ENCODE peak calls at places on chromosomes 11 and 22, in four cellular contexts. P is lower leg skin, H is neural crest cell, G is A673. S is an unnamed sample.

GRCh38 chr11:7657306-7658025 is 15.8 kb downstream of the CYB5R2 start:
- DNase-seq in P (peak; percentile 76), G (peak; percentile 59), H (no peak), S (peak; percentile 71)

GRCh38 chr11:133906746-133907145 is 50.0 kb downstream of the IGSF9B start:
- DNase-seq in G (no peak), H (no peak), P (no peak), S (no peak)

GRCh38 chr11:111105566-111105965 is 140.0 kb upstream of the POU2AF2 start:
- DNase-seq in P (no peak), G (no peak), H (no peak), S (no peak)

GRCh38 chr11:45848654-45849081 is 1.4 kb downstream of the CRY2 start:
- DNase-seq in G (no peak), H (no peak), P (no peak), S (no peak)

GRCh38 chr11:68934666-68935065 is 31.0 kb downstream of the IGHMBP2 start:
- DNase-seq in H (no peak), G (no peak), P (no peak), S (no peak)

GRCh38 chr22:19109198-19110063 is 12.8 kb downstream of the DGCR2 start:
- DNase-seq in G (peak; percentile 30), P (peak; percentile 58), H (no peak), S (no peak)

GRCh38 chr11:77074205-77074604 is 7.4 kb downstream of the CAPN5 start:
- DNase-seq in P (no peak), H (no peak), G (no peak), S (no peak)

GRCh38 chr11:44224867-44225501 is 85.0 kb downstream of the ALX4 start:
- DNase-seq in G (no peak), P (no peak), H (no peak), S (no peak)

GRCh38 chr22:42872821-42873220 is 15.7 kb upstream of the ARFGAP3 start:
- DNase-seq in G (no peak), H (no peak), P (no peak), S (no peak)

GRCh38 chr22:23910496-23911190 is 16.5 kb downstream of the MIF start:
- DNase-seq in G (no peak), H (no peak), P (no peak), S (no peak)

GRCh38 chr22:50207383-50208031 is 6.7 kb downstream of the SELENOO start:
- DNase-seq in H (no peak), P (no peak), G (no peak), S (no peak)

GRCh38 chr11:7569044-7569443 is 55.2 kb downstream of the PPFIBP2 start:
- DNase-seq in P (no peak), H (no peak), G (no peak), S (no peak)

GRCh38 chr22:27554106-27554814 is 247.3 kb downstream of the MN1 start:
- DNase-seq in G (peak; percentile 94), P (peak; percentile 22), H (no peak), S (no peak)

GRCh38 chr11:73259406-73260126 is 12.6 kb upstream of the P2RY6 start:
- DNase-seq in G (no peak), P (no peak), H (no peak), S (no peak)

GRCh38 chr11:75320643-75321042 is 30.8 kb downstream of the ARRB1 start:
- DNase-seq in H (no peak), G (no peak), P (no peak), S (no peak)

GRCh38 chr22:50084570-50084969 is 656 bp downstream of the MLC1 start:
- DNase-seq in G (no peak), P (no peak), H (no peak), S (no peak)

GRCh38 chr11:109480251-109480650 is 58.3 kb downstream of the C11orf87 start:
- DNase-seq in G (no peak), P (no peak), H (no peak), S (no peak)

GRCh38 chr22:27534720-27535125 is 266.8 kb downstream of the MN1 start:
- DNase-seq in P (no peak), H (no peak), G (no peak), S (no peak)

GRCh38 chr22:49956418-49956770 is 4.2 kb upstream of the PIM3 start:
- DNase-seq in G (no peak), H (no peak), P (no peak), S (no peak)

GRCh38 chr11:1733716-1734351 is 16.6 kb downstream of the IFITM10 start:
- DNase-seq in G (no peak), P (no peak), H (no peak), S (no peak)

GRCh38 chr11:24496371-24496727 is 504 bp upstream of the LUZP2 start:
- DNase-seq in P (no peak), H (peak; percentile 1), G (no peak), S (no peak)

GRCh38 chr22:37284807-37285355 is 2.6 kb downstream of the CYTH4 start:
- DNase-seq in G (no peak), P (peak; percentile 56), H (no peak), S (no peak)

GRCh38 chr22:16609548-16610261 is 17.1 kb upstream of the CCT8L2 start:
- DNase-seq in G (no peak), H (no peak), P (no peak), S (no peak)

GRCh38 chr11:70203749-70204465 is 811 bp downstream of the FADD start:
- DNase-seq in H (peak; percentile 26), G (peak; percentile 89), P (peak; percentile 72), S (peak; percentile 26)

GRCh38 chr11:113685650-113686349 is 20.3 kb downstream of the TMPRSS5 start:
- DNase-seq in G (no peak), P (no peak), H (no peak), S (no peak)

GRCh38 chr11:125745979-125746378 is at the start of gene PATE1:
- DNase-seq in P (no peak), G (no peak), H (no peak), S (no peak)

GRCh38 chr11:125756050-125756449 is 10.0 kb downstream of the PATE1 start:
- DNase-seq in G (no peak), H (no peak), P (no peak), S (no peak)

DNA sequence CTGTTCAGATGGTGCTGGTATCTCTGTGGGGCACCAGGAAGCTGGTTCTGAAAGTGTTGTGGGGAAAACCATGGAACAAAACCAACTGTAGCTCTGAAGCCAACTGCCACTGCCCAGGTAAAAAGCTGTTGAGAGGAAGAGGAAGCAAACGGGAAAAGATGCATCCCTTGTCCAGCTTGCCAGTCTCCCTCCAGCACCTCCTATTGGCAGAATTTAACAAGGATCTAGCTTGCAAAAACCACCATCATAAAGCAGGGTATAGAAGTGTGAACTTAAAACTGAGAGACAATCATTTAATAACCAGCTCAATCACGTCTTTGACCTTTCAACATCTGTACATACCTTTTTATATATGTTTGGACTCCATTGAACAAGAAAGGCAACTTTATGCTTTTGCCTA is 4.5 kb downstream of the PATE1 start:
- DNase-seq in H (no peak), G (no peak), P (no peak), S (no peak)
- TF ChIP-seq CTCF in H (no peak), G (peak; percentile 42), P (no peak), S (peak; percentile 33)

GRCh38 chr22:22168941-22169867 is 75.4 kb upstream of the VPREB1 start:
- DNase-seq in P (no peak), G (no peak), H (no peak), S (no peak)

GRCh38 chr22:22167791-22168189 is 76.8 kb upstream of the VPREB1 start:
- DNase-seq in H (no peak), G (no peak), P (no peak), S (no peak)

GRCh38 chr22:22169923-22170322 is 74.7 kb upstream of the VPREB1 start:
- DNase-seq in H (no peak), P (no peak), G (no peak), S (no peak)

GRCh38 chr22:22168190-22168940 is 76.2 kb upstream of the VPREB1 start:
- DNase-seq in G (peak; percentile 79), H (no peak), P (no peak), S (no peak)

GRCh38 chr22:22171357-22172218 is 73.0 kb upstream of the VPREB1 start:
- DNase-seq in P (no peak), H (peak; percentile 12), G (no peak), S (peak; percentile 38)
- TF ChIP-seq CTCF in P (no peak), H (peak; percentile 50), G (peak; percentile 26), S (peak; percentile 57)

GRCh38 chr11:17770048-17770652 is 35.6 kb downstream of the KCNC1 start:
- DNase-seq in P (no peak), H (no peak), G (no peak), S (peak; percentile 48)
- TF ChIP-seq CTCF in P (no peak), H (peak; percentile 36), G (no peak), S (peak; percentile 62)

GRCh38 chr11:396948-397548 is 3.0 kb downstream of the PKP3 start:
- DNase-seq in H (no peak), G (no peak), P (no peak), S (no peak)
- TF ChIP-seq CTCF in H (no peak), G (no peak), P (no peak), S (no peak)